ENCODE peak calls at places on chromosomes 11 and 22, in nine cellular contexts. P, X, W, C, B, U, V, J and Q are unnamed samples.

GRCh38 chr22:30947163-30947820 is 21.3 kb downstream of the MORC2 start:
- DNase-seq in V (peak; percentile 28), X (no peak), B (no peak), P (no peak), C (no peak), W (no peak), J (no peak), U (no peak), Q (no peak)

GRCh38 chr11:22558638-22559037 is 67.0 kb downstream of the FANCF start:
- DNase-seq in W (no peak), C (peak; percentile 1), X (peak; percentile 1), P (no peak), U (peak; percentile 37), B (no peak), J (peak; percentile 7), V (peak; percentile 48), Q (no peak)

GRCh38 chr11:128908391-128909246 is 17.5 kb downstream of the KCNJ5 start:
- DNase-seq in C (peak; percentile 82), V (peak; percentile 90), J (peak; percentile 81), P (peak; percentile 88), U (no peak), X (peak; percentile 42), W (peak; percentile 72), B (peak; percentile 57), Q (peak; percentile 74)

GRCh38 chr11:69439127-69439526 is 42.3 kb upstream of the LINC01488 start:
- DNase-seq in J (no peak), B (no peak), W (peak; percentile 26), P (no peak), C (no peak), V (no peak), X (no peak), U (no peak), Q (no peak)

GRCh38 chr11:34792814-34793241 is 123.4 kb downstream of the APIP start:
- DNase-seq in C (no peak), V (no peak), J (peak; percentile 45), X (no peak), B (no peak), W (no peak), P (peak; percentile 80), U (no peak), Q (no peak)

GRCh38 chr11:95074806-95075563 is 8.3 kb downstream of the SRSF8 start:
- DNase-seq in P (peak; percentile 76), W (peak; percentile 76), C (no peak), B (peak; percentile 73), J (no peak), U (peak; percentile 45), X (no peak), V (no peak), Q (no peak)

GRCh38 chr11:7534030-7534378 is 20.2 kb downstream of the PPFIBP2 start:
- DNase-seq in B (no peak), J (no peak), V (no peak), P (no peak), U (no peak), X (no peak), C (no peak), W (no peak), Q (no peak)

GRCh38 chr22:44685384-44686056 is 16.5 kb upstream of the PRR5 start:
- DNase-seq in C (peak; percentile 51), W (peak; percentile 65), J (peak; percentile 61), X (peak; percentile 52), B (peak; percentile 62), P (no peak), V (peak; percentile 89), U (peak; percentile 80), Q (no peak)

GRCh38 chr11:8217926-8218325 is 45.8 kb downstream of the LMO1 start:
- DNase-seq in J (no peak), C (no peak), V (no peak), P (no peak), X (no peak), U (no peak), W (no peak), B (no peak), Q (no peak)

GRCh38 chr11:77346906-77347603 is 45.6 kb upstream of the GDPD4 start:
- DNase-seq in X (peak; percentile 67), W (no peak), U (no peak), J (peak; percentile 59), P (no peak), C (peak; percentile 94), B (no peak), V (peak; percentile 71), Q (peak; percentile 34)

GRCh38 chr11:44310456-44311272 is 725 bp upstream of the ALX4 start:
- DNase-seq in U (no peak), W (no peak), P (no peak), J (no peak), B (no peak), V (no peak), C (no peak), X (no peak), Q (no peak)

GRCh38 chr11:44309483-44310197 is at the start of gene ALX4:
- DNase-seq in U (no peak), X (no peak), W (no peak), B (no peak), J (peak; percentile 92), P (peak; percentile 54), V (peak; percentile 43), C (no peak), Q (peak; percentile 68)

GRCh38 chr11:44311339-44312261 is 1.7 kb upstream of the ALX4 start:
- DNase-seq in U (no peak), W (no peak), P (no peak), C (no peak), B (no peak), X (no peak), J (no peak), V (no peak), Q (no peak)

GRCh38 chr11:44308923-44309482 is 936 bp downstream of the ALX4 start:
- DNase-seq in W (no peak), P (no peak), V (peak; percentile 43), J (no peak), C (no peak), U (no peak), X (no peak), B (no peak), Q (peak; percentile 51)

GRCh38 chr11:44310198-44310455 is 188 bp upstream of the ALX4 start:
- DNase-seq in V (no peak), W (no peak), U (no peak), P (no peak), X (no peak), J (no peak), C (no peak), B (no peak), Q (no peak)
- H3K27me3 ChIP-seq in V (peaks cover 93% of the 10 kb centered on the region), W (peaks cover 98% of the 10 kb centered on the region), U (peaks cover 95% of the 10 kb centered on the region), P (peaks cover 100% of the 10 kb centered on the region), X (peaks cover 85% of the 10 kb centered on the region), J (peaks cover 79% of the 10 kb centered on the region), C (peaks cover 93% of the 10 kb centered on the region), B (peaks cover 15% of the 10 kb centered on the region), Q (peaks cover 25% of the 10 kb centered on the region)

DNA sequence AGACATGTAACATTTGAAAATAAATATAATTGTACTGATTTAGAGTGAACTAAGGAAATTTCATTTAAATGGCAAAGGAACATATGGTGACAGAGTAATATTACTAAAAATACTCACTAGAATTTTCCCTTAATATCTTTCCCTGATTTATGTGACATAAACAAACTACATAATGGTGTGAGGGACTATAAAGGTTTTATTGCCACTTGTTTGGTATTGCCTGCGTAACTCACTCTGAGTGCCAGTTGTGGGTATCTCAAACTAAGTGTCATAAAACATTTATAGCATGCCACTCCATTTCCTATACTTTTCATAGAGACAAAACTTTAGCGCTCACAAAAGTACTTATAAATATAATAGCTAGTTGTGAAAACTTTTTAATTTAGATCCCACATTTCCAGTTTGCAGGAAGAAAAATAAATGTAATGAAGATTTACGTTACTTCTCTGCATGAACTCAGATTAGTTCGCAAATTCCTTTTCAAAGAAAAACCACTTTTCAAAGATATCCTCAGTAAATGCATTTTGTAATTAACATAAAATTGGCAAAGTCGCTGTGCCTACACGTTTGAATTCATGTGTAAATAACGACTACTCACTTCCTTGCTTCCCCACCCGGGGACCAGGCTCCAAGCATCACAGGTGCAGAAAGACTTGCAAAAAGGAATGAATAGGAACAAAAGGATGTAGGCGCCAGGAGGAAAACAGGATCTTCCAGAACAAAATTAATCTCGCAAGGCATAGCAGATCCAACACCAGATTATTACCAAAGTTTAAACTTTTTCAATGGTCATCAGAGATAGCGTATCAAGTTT is 1.6 kb upstream of the QSER1 start:
- DNase-seq in X (no peak), U (no peak), P (no peak), W (no peak), V (no peak), B (no peak), C (no peak), J (no peak), Q (no peak)
- H3K4me3 ChIP-seq in X (no peak overlapping the region), U (no peak overlapping the region), P (no peak overlapping the region), W (no peak overlapping the region), V (no peak overlapping the region), B (no peak overlapping the region), C (no peak overlapping the region), J (peak overlapping the region; percentile 95), Q (peak overlapping the region; percentile 77)

GRCh38 chr22:48264586-48264985 is 1502.1 kb downstream of the TBC1D22A start:
- DNase-seq in P (no peak), B (no peak), C (no peak), U (no peak), J (no peak), X (no peak), W (no peak), V (no peak), Q (no peak)

GRCh38 chr22:48263791-48264351 is 1501.4 kb downstream of the TBC1D22A start:
- DNase-seq in V (no peak), B (no peak), J (no peak), U (no peak), X (no peak), P (no peak), W (no peak), C (no peak), Q (no peak)

GRCh38 chr22:48263431-48263765 is 1500.9 kb downstream of the TBC1D22A start:
- DNase-seq in C (no peak), U (no peak), P (no peak), W (no peak), X (no peak), J (no peak), V (no peak), B (no peak), Q (no peak)

GRCh38 chr22:48262596-48263430 is 1500.4 kb downstream of the TBC1D22A start:
- DNase-seq in W (no peak), J (no peak), P (peak; percentile 38), X (no peak), C (no peak), V (no peak), B (no peak), U (no peak), Q (no peak)

GRCh38 chr22:48265000-48265625 is 1502.7 kb downstream of the TBC1D22A start:
- DNase-seq in P (no peak), W (no peak), X (no peak), V (no peak), U (no peak), B (no peak), C (no peak), J (no peak), Q (no peak)
- H3K27me3 ChIP-seq in P (peaks cover 31% of the 10 kb centered on the region), W (no peaks in the 10 kb centered on the region), X (no peaks in the 10 kb centered on the region), V (no peaks in the 10 kb centered on the region), U (no peaks in the 10 kb centered on the region), B (no peaks in the 10 kb centered on the region), C (no peaks in the 10 kb centered on the region), J (no peaks in the 10 kb centered on the region), Q (no peaks in the 10 kb centered on the region)

DNA sequence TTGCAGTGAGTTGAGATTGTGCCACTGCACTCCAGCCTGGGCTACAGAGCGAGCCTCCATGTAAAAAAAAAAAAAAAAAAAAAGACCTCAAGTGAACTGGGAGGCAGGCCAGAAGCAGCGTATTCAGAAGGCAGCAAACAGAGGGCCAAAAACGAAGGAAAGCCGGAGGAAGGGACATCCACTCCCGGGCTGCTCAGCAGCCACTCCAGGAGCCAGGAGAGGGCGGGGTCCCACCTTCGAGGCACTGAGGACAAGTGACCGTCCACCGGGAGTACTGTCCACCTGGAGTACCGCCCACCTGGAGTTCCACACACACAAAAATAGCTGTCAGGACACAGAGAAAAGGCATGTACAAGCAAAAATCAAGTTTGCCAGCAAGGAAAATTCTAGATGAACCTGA is 5.5 kb downstream of the TOLLIP start:
- DNase-seq in W (peak; percentile 75), U (no peak), V (no peak), P (peak; percentile 57), B (peak; percentile 36), C (no peak), J (no peak), X (no peak), Q (no peak)
- H3K4me3 ChIP-seq in W (peak overlapping the region; percentile 7), U (no peak overlapping the region), V (no peak overlapping the region), P (no peak overlapping the region), B (no peak overlapping the region), C (no peak overlapping the region), J (no peak overlapping the region), X (no peak overlapping the region), Q (no peak overlapping the region)